ENCODE peak calls at places on chromosomes 3 and 15, in eight cellular contexts. R is endothelial cell, G is transverse colon, N is GM13977, X is hepatic stellate cell, V is upper lobe of right lung, P is Kasumi-1, Q is GM12891. Y is an unnamed sample.
A peak's percentile ranks its signal among the peaks of the same experiment; 100 is the strongest.

GRCh38 chr3:171132873-171133272 is 106.4 kb upstream of the SLC2A2 start:
- DNase-seq in P (no peak), V (no peak), G (no peak), R (no peak), Q (no peak), N (no peak), X (peak; percentile 64), Y (no peak)

GRCh38 chr15:76340198-76340801 is 3.7 kb downstream of the ISL2 start:
- DNase-seq in X (no peak), N (peak; percentile 72), G (peak; percentile 28), P (peak; percentile 40), Q (peak; percentile 43), V (no peak), R (no peak), Y (peak; percentile 61)

GRCh38 chr3:98034486-98034885 is 629 bp downstream of the GABRR3 start:
- DNase-seq in Q (no peak), V (no peak), X (no peak), G (no peak), R (no peak), P (no peak), N (no peak), Y (no peak)

GRCh38 chr15:55256281-55257013 is 33.2 kb downstream of the RAB27A start:
- DNase-seq in R (no peak), G (no peak), Q (no peak), P (no peak), V (no peak), N (no peak), X (no peak), Y (no peak)

GRCh38 chr15:101675796-101676582 is 23.8 kb upstream of the TM2D3 start:
- DNase-seq in R (no peak), G (no peak), X (peak; percentile 65), V (no peak), N (no peak), Q (no peak), P (no peak), Y (peak; percentile 50)

GRCh38 chr3:27079427-27080105 is 289.6 kb downstream of the NEK10 start:
- DNase-seq in V (no peak), G (no peak), P (no peak), Q (no peak), R (no peak), N (no peak), X (no peak), Y (no peak)

GRCh38 chr3:147360936-147361670 is 45.2 kb downstream of the ZIC4 start:
- DNase-seq in N (peak; percentile 42), Q (no peak), V (no peak), G (no peak), X (no peak), P (peak; percentile 64), R (peak; percentile 51), Y (no peak)

GRCh38 chr3:57733790-57734189 is 22.3 kb upstream of the SLMAP start:
- DNase-seq in R (no peak), X (no peak), V (no peak), N (no peak), Q (no peak), G (no peak), P (no peak), Y (no peak)

GRCh38 chr3:131147534-131147933 is 120.9 kb downstream of the NEK11 start:
- DNase-seq in N (no peak), R (no peak), V (no peak), G (no peak), Q (no peak), X (no peak), P (no peak), Y (no peak)

GRCh38 chr15:85179700-85180099 is 198.0 kb downstream of the PDE8A start:
- DNase-seq in Q (no peak), G (no peak), X (no peak), P (no peak), V (no peak), N (no peak), R (no peak), Y (no peak)

GRCh38 chr3:123012652-123013051 is 14.9 kb downstream of the SEMA5B start:
- DNase-seq in Q (no peak), P (no peak), G (no peak), X (no peak), R (no peak), N (no peak), V (no peak), Y (no peak)

GRCh38 chr3:74390121-74390870 is 224.2 kb downstream of the CNTN3 start:
- DNase-seq in X (no peak), P (no peak), R (no peak), Q (no peak), N (no peak), G (no peak), V (no peak), Y (no peak)

GRCh38 chr15:77650285-77650684 is 17.6 kb upstream of the LINGO1 start:
- DNase-seq in Q (no peak), R (peak; percentile 77), N (no peak), G (no peak), V (no peak), P (no peak), X (no peak), Y (no peak)

GRCh38 chr3:58051196-58051595 is 43.0 kb downstream of the FLNB start:
- DNase-seq in G (no peak), N (no peak), P (peak; percentile 35), Q (no peak), R (no peak), X (no peak), V (peak; percentile 81), Y (no peak)

GRCh38 chr3:197339841-197340520 is 41.6 kb upstream of the DLG1 start:
- DNase-seq in X (peak; percentile 60), N (no peak), Q (no peak), R (no peak), V (no peak), G (peak; percentile 16), P (no peak), Y (no peak)